ENCODE peak calls at places on chromosomes 7 and 10, in six cellular contexts. A, F, B, X, M and S are unnamed samples.

GRCh38 chr7:122014697-122015096 is 129.4 kb downstream of the AASS start:
- DNase-seq in B (no peak), F (no peak), A (no peak), X (no peak), M (peak; percentile 13), S (no peak)

GRCh38 chr10:109205929-109206585 is 717.3 kb downstream of the XPNPEP1 start:
- DNase-seq in F (peak; percentile 44), X (no peak), B (peak; percentile 49), A (no peak), M (peak; percentile 95), S (no peak)

GRCh38 chr7:158587425-158588084 is at the start of gene PTPRN2:
- DNase-seq in F (peak; percentile 4), A (peak; percentile 85), X (peak; percentile 73), B (peak; percentile 92), M (peak; percentile 39), S (peak; percentile 48)

GRCh38 chr7:117871778-117872538 is 1.3 kb downstream of the CTTNBP2 start:
- DNase-seq in F (no peak), M (peak; percentile 15), B (peak; percentile 42), X (no peak), A (no peak), S (peak; percentile 11)

GRCh38 chr10:103791291-103791690 is 64.1 kb downstream of the SH3PXD2A start:
- DNase-seq in X (no peak), B (no peak), M (no peak), F (no peak), A (no peak), S (no peak)

GRCh38 chr10:114881462-114881861 is 56.5 kb upstream of the TRUB1 start:
- DNase-seq in A (no peak), M (no peak), F (no peak), X (no peak), B (no peak), S (no peak)

GRCh38 chr10:71505862-71506261 is 109.1 kb downstream of the CDH23 start:
- DNase-seq in M (no peak), A (no peak), F (no peak), B (no peak), X (no peak), S (no peak)

GRCh38 chr10:128050937-128051336 is 75.3 kb downstream of the MKI67 start:
- DNase-seq in B (no peak), F (no peak), M (no peak), A (no peak), X (no peak), S (no peak)

GRCh38 chr7:116526897-116527296 is 2.1 kb downstream of the CAV1 start:
- DNase-seq in M (peak; percentile 29), B (no peak), A (no peak), X (no peak), F (no peak), S (no peak)

GRCh38 chr10:35372329-35372728 is 36.0 kb downstream of the CCNY start:
- DNase-seq in A (no peak), X (no peak), F (no peak), M (peak; percentile 86), B (no peak), S (peak; percentile 5)

GRCh38 chr10:89029785-89030437 is 39.3 kb downstream of the FAS start:
- DNase-seq in B (peak; percentile 88), F (peak; percentile 59), A (peak; percentile 39), M (peak; percentile 90), X (peak; percentile 38), S (peak; percentile 82)

GRCh38 chr10:24374134-24374915 is 165.4 kb downstream of the KIAA1217 start:
- DNase-seq in M (peak; percentile 81), B (no peak), F (peak; percentile 58), A (no peak), X (no peak), S (no peak)

GRCh38 chr7:1536105-1536767 is 5.7 kb downstream of the MAFK start:
- DNase-seq in F (no peak), B (no peak), X (no peak), M (no peak), A (no peak), S (no peak)

GRCh38 chr10:83680470-83680891 is 458.8 kb upstream of the GHITM start:
- DNase-seq in M (no peak), B (no peak), X (no peak), A (peak; percentile 78), F (no peak), S (no peak)

GRCh38 chr7:139079861-139080260 is 29.7 kb downstream of the ZC3HAV1 start:
- DNase-seq in B (no peak), A (no peak), X (no peak), F (no peak), M (no peak), S (no peak)

GRCh38 chr10:4229106-4229505 is 444.1 kb upstream of the KLF6 start:
- DNase-seq in B (no peak), M (no peak), X (no peak), F (no peak), A (no peak), S (no peak)

GRCh38 chr7:129160161-129160911 is 15.8 kb downstream of the TSPAN33 start:
- DNase-seq in X (peak; percentile 52), A (no peak), B (no peak), F (no peak), M (no peak), S (no peak)

GRCh38 chr10:6024334-6024682 is 37.9 kb downstream of the IL2RA start:
- DNase-seq in A (no peak), F (no peak), X (no peak), M (no peak), B (no peak), S (no peak)

GRCh38 chr10:85105614-85106013 is 777.2 kb downstream of the CCSER2 start:
- DNase-seq in M (no peak), A (no peak), F (no peak), X (no peak), B (peak; percentile 23), S (no peak)

GRCh38 chr7:90824386-90825307 is 228.5 kb downstream of the CDK14 start:
- DNase-seq in X (no peak), B (no peak), M (peak; percentile 91), F (peak; percentile 49), A (no peak), S (no peak)

GRCh38 chr7:92699560-92699959 is 109.4 kb upstream of the FAM133B start:
- DNase-seq in A (no peak), X (no peak), M (no peak), F (no peak), B (no peak), S (no peak)

GRCh38 chr7:111086532-111086931 is 4.4 kb upstream of the LRRN3 start:
- DNase-seq in F (no peak), B (no peak), X (no peak), M (no peak), A (no peak), S (no peak)

GRCh38 chr7:122262246-122262645 is 42.3 kb downstream of the FEZF1 start:
- DNase-seq in F (no peak), X (no peak), B (no peak), A (no peak), M (no peak), S (no peak)

GRCh38 chr7:124652237-124652636 is 113.4 kb downstream of the GPR37 start:
- DNase-seq in X (no peak), A (no peak), M (no peak), F (peak; percentile 13), B (no peak), S (no peak)